ENCODE peak calls at places on chromosome 1, in four cellular contexts. D is tibial nerve, B is GM12878, V is A549. M is an unnamed sample.

GRCh38 chr1:93574511-93574910 is 107.1 kb downstream of the BCAR3 start:
- DNase-seq in V (no peak), B (no peak), D (no peak), M (no peak)

GRCh38 chr1:86018311-86018923 is 138.2 kb downstream of the COL24A1 start:
- DNase-seq in D (no peak), V (peak), B (no peak), M (no peak)

GRCh38 chr1:245856944-245857531 is 650.0 kb downstream of the SMYD3 start:
- DNase-seq in B (no peak), V (no peak), D (no peak), M (no peak)

GRCh38 chr1:171434717-171435346 is 50.5 kb upstream of the PRRC2C start:
- DNase-seq in B (no peak), V (peak), D (no peak), M (no peak)

GRCh38 chr1:61640531-61641125 is 84.3 kb downstream of the TM2D1 start:
- DNase-seq in V (no peak), B (no peak), D (no peak), M (no peak)

GRCh38 chr1:66510407-66510806 is 23.5 kb upstream of the SGIP1 start:
- DNase-seq in B (no peak), D (no peak), V (no peak), M (no peak)

GRCh38 chr1:206035027-206035426 is 11.3 kb upstream of the CTSE start:
- DNase-seq in V (no peak), D (no peak), B (no peak), M (no peak)

GRCh38 chr1:36089393-36090121 is 865 bp downstream of the ADPRS start:
- DNase-seq in V (no peak), D (no peak), B (peak), M (no peak)

GRCh38 chr1:205568135-205568468 is 63.6 kb downstream of the CDK18 start:
- DNase-seq in V (no peak), B (no peak), D (no peak), M (no peak)

GRCh38 chr1:231611851-231612250 is 14.7 kb upstream of the DISC1 start:
- DNase-seq in V (no peak), B (no peak), D (no peak), M (no peak)

GRCh38 chr1:31670583-31670944 is 25.9 kb upstream of the PEF1 start:
- DNase-seq in D (no peak), V (no peak), B (no peak), M (no peak)

GRCh38 chr1:66399888-66400529 is 133.9 kb upstream of the SGIP1 start:
- DNase-seq in B (peak), D (no peak), V (no peak), M (no peak)

DNA sequence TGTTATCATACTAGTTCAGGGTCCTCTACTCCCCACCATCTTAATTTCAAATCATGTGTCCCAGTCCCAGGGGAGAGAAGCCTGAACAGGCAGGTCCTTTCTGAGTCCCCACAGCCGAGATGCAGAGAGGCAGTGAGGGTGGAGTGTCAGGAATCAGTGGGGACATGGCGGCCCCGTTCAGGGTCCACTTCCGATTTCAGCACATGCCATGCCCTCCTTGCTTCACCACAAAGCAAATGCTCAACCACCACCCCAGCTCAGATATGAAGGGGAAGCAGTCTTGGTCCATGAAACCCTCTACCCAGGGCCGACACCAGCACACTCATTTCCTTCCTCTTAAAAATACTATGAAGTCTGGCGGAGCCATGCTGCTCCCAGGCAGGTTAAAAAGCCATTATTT is 5.1 kb upstream of the SEMA4A start:
- DNase-seq in D (no peak), B (peak), V (no peak), M (peak)
- TF ChIP-seq POLR2A in D (no peak), B (peak), V (no peak), M (no peak)

GRCh38 chr1:220219136-220219442 is 53.2 kb downstream of the RAB3GAP2 start:
- DNase-seq in D (no peak), V (no peak), B (no peak), M (no peak)
- TF ChIP-seq POLR2A in D (no peak), V (no peak), B (no peak), M (no peak)

GRCh38 chr1:99766378-99766800 is at the start of gene FRRS1:
- DNase-seq in V (peak), D (peak), B (peak), M (peak)
- TF ChIP-seq POLR2A in V (no peak), D (no peak), B (peak), M (peak)

GRCh38 chr1:183023146-183023600 is at the start of gene LAMC1:
- DNase-seq in V (peak), D (peak), B (no peak), M (peak)

GRCh38 chr1:183024352-183025337 is 1.4 kb downstream of the LAMC1 start:
- DNase-seq in D (no peak), B (no peak), V (no peak), M (no peak)

GRCh38 chr1:183022202-183023145 is 746 bp upstream of the LAMC1 start:
- DNase-seq in D (peak), B (peak), V (peak), M (peak)

GRCh38 chr1:183021405-183022201 is 1.6 kb upstream of the LAMC1 start:
- DNase-seq in B (no peak), V (no peak), D (no peak), M (no peak)

GRCh38 chr1:183023601-183024351 is 556 bp downstream of the LAMC1 start:
- DNase-seq in B (no peak), D (peak), V (peak), M (peak)
- TF ChIP-seq POLR2A in B (peak), D (no peak), V (peak), M (no peak)

GRCh38 chr1:116570358-116571214 is at the start of gene CD58:
- DNase-seq in V (peak), B (no peak), D (peak), M (peak)
- TF ChIP-seq POLR2A in V (peak), B (peak), D (no peak), M (peak)

DNA sequence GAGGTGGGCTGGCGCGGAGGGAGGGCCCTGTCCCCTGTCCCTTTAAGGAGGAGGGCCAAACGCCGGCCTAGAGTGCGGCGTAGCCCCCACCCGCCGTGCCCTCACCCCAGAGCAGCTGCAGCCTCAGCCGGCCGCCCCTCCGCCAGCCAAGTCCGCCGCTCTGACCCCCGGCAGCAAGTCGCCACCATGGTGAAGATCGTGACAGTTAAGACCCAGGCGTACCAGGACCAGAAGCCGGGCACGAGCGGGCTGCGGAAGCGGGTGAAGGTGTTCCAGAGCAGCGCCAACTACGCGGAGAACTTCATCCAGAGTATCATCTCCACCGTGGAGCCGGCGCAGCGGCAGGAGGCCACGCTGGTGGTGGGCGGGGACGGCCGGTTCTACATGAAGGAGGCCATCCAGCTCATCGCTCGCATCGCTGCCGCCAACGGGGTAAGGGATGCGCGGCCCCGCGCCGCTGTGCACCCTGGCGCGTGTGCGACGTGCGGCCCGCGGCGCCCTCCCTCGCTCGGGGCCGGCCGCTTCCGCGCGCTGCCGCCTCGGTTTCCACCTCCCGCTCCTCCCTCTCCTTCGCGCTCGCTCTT is at the start of gene PGM1:
- DNase-seq in B (peak), V (peak), D (peak), M (peak)
- TF ChIP-seq POLR2A in B (peak), V (peak), D (no peak), M (no peak)

DNA sequence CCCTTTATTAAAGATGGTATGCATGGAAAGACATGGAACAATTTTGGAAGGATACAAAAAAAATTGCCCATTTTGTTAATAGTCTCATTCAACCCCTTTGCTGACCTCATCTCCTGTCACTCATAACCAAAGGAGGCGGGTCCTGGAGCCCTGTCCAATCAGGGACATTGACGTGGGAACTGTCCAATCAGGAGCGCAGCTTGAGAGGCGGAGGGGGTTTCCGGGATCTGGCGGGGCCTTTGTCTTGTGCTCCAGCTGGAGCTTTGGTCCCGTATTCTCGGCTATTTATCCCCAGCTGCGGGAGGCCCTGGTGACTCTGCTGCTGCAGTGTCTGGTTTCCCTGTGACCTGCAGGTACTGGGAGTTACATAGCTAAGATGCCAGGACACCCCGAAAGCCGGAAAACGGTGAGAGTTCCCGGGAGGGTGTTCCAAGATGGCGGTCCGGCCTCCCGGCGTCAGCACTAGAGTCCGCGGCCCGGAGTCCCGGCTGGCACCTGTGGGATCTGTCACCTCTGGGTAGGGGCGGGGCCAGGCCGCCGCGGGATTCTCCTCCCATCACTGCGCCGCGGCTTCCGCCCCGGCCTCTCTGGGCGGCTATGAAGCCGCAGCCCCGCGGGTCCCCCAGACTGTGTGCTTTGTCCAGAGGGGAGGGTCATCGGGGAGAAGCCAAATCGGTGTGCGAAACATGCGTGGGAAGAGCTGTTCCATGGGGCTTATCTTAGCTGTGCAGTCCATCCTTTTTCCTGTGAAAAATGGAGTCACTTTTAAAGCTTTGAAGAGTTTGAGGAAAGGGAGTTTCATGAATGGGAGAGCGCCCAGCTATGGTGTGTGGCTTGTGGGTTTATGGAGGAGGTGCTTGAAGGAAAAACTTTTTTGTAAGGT is at the start of gene ZNF678:
- DNase-seq in D (peak), V (peak), B (peak), M (peak)
- TF ChIP-seq POLR2A in D (peak), V (peak), B (peak), M (peak)

GRCh38 chr1:41483960-41484844 is at the start of gene EDN2:
- DNase-seq in D (no peak), B (no peak), V (peak), M (peak)
- TF ChIP-seq POLR2A in D (no peak), B (no peak), V (peak), M (no peak)

GRCh38 chr1:212605441-212605976 is 3.1 kb upstream of the ATF3 start:
- DNase-seq in B (no peak), D (no peak), V (no peak), M (no peak)

GRCh38 chr1:212607924-212608208 is 695 bp upstream of the ATF3 start:
- DNase-seq in D (no peak), V (no peak), B (no peak), M (no peak)

GRCh38 chr1:212606042-212606733 is 2.4 kb upstream of the ATF3 start:
- DNase-seq in B (no peak), V (no peak), D (no peak), M (no peak)

GRCh38 chr1:212607206-212607923 is 1.2 kb upstream of the ATF3 start:
- DNase-seq in D (no peak), B (no peak), V (no peak), M (peak)

GRCh38 chr1:212606734-212607205 is 1.8 kb upstream of the ATF3 start:
- DNase-seq in V (no peak), B (no peak), D (peak), M (peak)
- TF ChIP-seq POLR2A in V (no peak), B (peak), D (no peak), M (no peak)

M was measured in upper lobe of left lung.